ENCODE peak calls at places on chromosomes 1 and 21, in ten cellular contexts. H is B cell; E is T-helper 1 cell; M is natural killer cell; F is activated CD4-positive, alpha-beta T cell treated with anti-CD3 and anti-CD28 coated beads for 24 hours; L is H54; C is body of pancreas; Q is T-helper 9 cell; O is effector CD8-positive, alpha-beta T cell; J is neural crest cell. B is an unnamed sample.

GRCh38 chr1:10898921-10899320 is 102.5 kb upstream of the CASZ1 start:
- DNase-seq in O (no peak), H (no peak), C (no peak), M (no peak), E (no peak), F (no peak), Q (no peak), L (no peak), J (no peak), B (no peak)

GRCh38 chr21:36499578-36500471 is 19.9 kb upstream of the CLDN14 start:
- DNase-seq in H (no peak), Q (no peak), E (no peak), L (no peak), O (no peak), F (no peak), C (peak), J (no peak), M (no peak), B (no peak)

GRCh38 chr1:62466982-62467532 is 30.2 kb downstream of the USP1 start:
- DNase-seq in L (no peak), Q (no peak), J (no peak), F (no peak), H (no peak), C (no peak), M (no peak), E (no peak), O (no peak), B (no peak)

GRCh38 chr1:241985787-241986186 is 13.1 kb downstream of the MAP1LC3C start:
- DNase-seq in M (no peak), O (no peak), F (no peak), C (peak), E (no peak), Q (no peak), H (peak), J (peak), L (no peak), B (no peak)

GRCh38 chr1:227885135-227885647 is 62.5 kb downstream of the WNT9A start:
- DNase-seq in J (no peak), M (peak), E (peak), C (no peak), F (no peak), H (no peak), Q (no peak), L (no peak), O (no peak), B (peak)

GRCh38 chr21:44402323-44403105 is 49.1 kb downstream of the TRPM2 start:
- DNase-seq in C (no peak), J (no peak), H (no peak), E (no peak), F (no peak), O (no peak), M (no peak), Q (no peak), L (no peak), B (peak)

GRCh38 chr1:230141797-230142607 is 75.0 kb downstream of the GALNT2 start:
- DNase-seq in H (no peak), Q (no peak), M (no peak), L (no peak), E (no peak), J (no peak), F (no peak), C (no peak), O (no peak), B (no peak)

GRCh38 chr1:105872761-105873286 is 1183.7 kb upstream of the PRMT6 start:
- DNase-seq in C (no peak), J (no peak), Q (no peak), F (no peak), E (no peak), L (no peak), H (peak), O (no peak), M (no peak), B (no peak)

GRCh38 chr1:211013346-211014240 is 120.4 kb downstream of the KCNH1 start:
- DNase-seq in M (no peak), F (no peak), O (no peak), E (no peak), C (no peak), Q (no peak), L (no peak), J (no peak), H (no peak), B (no peak)

GRCh38 chr1:200245492-200245891 is 164.3 kb downstream of the ZNF281 start:
- DNase-seq in H (no peak), Q (no peak), M (no peak), J (no peak), F (no peak), E (no peak), O (no peak), C (peak), L (no peak), B (no peak)

B was measured in vagina.